ENCODE peak calls at places on chromosome 6, in four cellular contexts. D, S, M and G are unnamed samples.

GRCh38 chr6:84809504-84809903 is 45.1 kb upstream of the TBX18 start:
- DNase-seq in M (no peak), D (no peak), S (no peak), G (no peak)

GRCh38 chr6:85569323-85569722 is 24.3 kb downstream of the SNX14 start:
- DNase-seq in S (no peak), M (no peak), D (no peak), G (no peak)

GRCh38 chr6:105798057-105798456 is 288.1 kb upstream of the PRDM1 start:
- DNase-seq in M (no peak), S (peak; percentile 56), D (peak; percentile 72), G (no peak)

GRCh38 chr6:21188505-21189223 is 404.9 kb upstream of the SOX4 start:
- DNase-seq in D (no peak), S (no peak), M (no peak), G (no peak)

GRCh38 chr6:55957961-55958422 is 82.6 kb upstream of the BMP5 start:
- DNase-seq in S (no peak), M (no peak), D (no peak), G (no peak)

GRCh38 chr6:169837529-169838250 is 86.3 kb downstream of the ERMARD start:
- DNase-seq in M (no peak), D (no peak), S (no peak), G (no peak)

GRCh38 chr6:138824482-138825134 is 28.7 kb downstream of the ECT2L start:
- DNase-seq in S (no peak), D (no peak), M (no peak), G (no peak)

GRCh38 chr6:16783485-16783884 is 22.2 kb upstream of the ATXN1 start:
- DNase-seq in D (no peak), M (no peak), S (no peak), G (no peak)

GRCh38 chr6:17863971-17864754 is 123.3 kb downstream of the KIF13A start:
- DNase-seq in S (no peak), M (no peak), D (peak; percentile 68), G (no peak)

GRCh38 chr6:25122001-25122400 is 157.2 kb upstream of the CARMIL1 start:
- DNase-seq in M (no peak), D (no peak), S (peak; percentile 61), G (no peak)

GRCh38 chr6:29762781-29763214 is 39.6 kb downstream of the HLA-F start:
- DNase-seq in M (no peak), S (no peak), D (no peak), G (no peak)

GRCh38 chr6:162917506-162917905 is 189.7 kb downstream of the PACRG start:
- DNase-seq in S (no peak), D (no peak), M (no peak), G (no peak)

GRCh38 chr6:16286151-16286522 is 47.8 kb downstream of the GMPR start:
- DNase-seq in S (peak; percentile 36), M (no peak), D (no peak), G (peak; percentile 82)

GRCh38 chr6:14365393-14365792 is 247.8 kb downstream of the CD83 start:
- DNase-seq in S (no peak), M (no peak), D (no peak), G (no peak)

GRCh38 chr6:164303092-164304007 is 888.8 kb downstream of the QKI start:
- DNase-seq in S (peak; percentile 27), D (peak; percentile 77), M (no peak), G (no peak)

GRCh38 chr6:85917522-85917921 is 274.8 kb upstream of the SYNCRIP start:
- DNase-seq in M (no peak), S (no peak), D (no peak), G (no peak)

GRCh38 chr6:45667766-45668165 is 290.0 kb upstream of the SUPT3H start:
- DNase-seq in M (no peak), D (no peak), S (no peak), G (no peak)

GRCh38 chr6:106702451-106703110 is 73.2 kb downstream of the QRSL1 start:
- DNase-seq in D (no peak), M (peak; percentile 35), S (no peak), G (no peak)

GRCh38 chr6:136084403-136084802 is 165.7 kb downstream of the MTFR2 start:
- DNase-seq in S (no peak), D (no peak), M (no peak), G (no peak)

GRCh38 chr6:148251891-148252290 is 90.7 kb upstream of the SASH1 start:
- DNase-seq in S (no peak), D (no peak), M (no peak), G (no peak)

GRCh38 chr6:17490724-17491123 is 97.3 kb downstream of the CAP2 start:
- DNase-seq in D (no peak), M (no peak), S (no peak), G (no peak)

GRCh38 chr6:7121704-7122241 is 14.0 kb downstream of the RREB1 start:
- DNase-seq in S (no peak), D (no peak), M (no peak), G (no peak)

GRCh38 chr6:119137194-119138072 is 59.0 kb upstream of the FAM184A start:
- DNase-seq in M (no peak), S (no peak), D (no peak), G (no peak)

GRCh38 chr6:7540595-7540994 is 876 bp upstream of the DSP start:
- DNase-seq in D (no peak), M (peak; percentile 48), S (no peak), G (peak; percentile 40)

GRCh38 chr6:3323148-3323547 is 64.4 kb downstream of the PSMG4 start:
- DNase-seq in D (no peak), M (no peak), S (no peak), G (no peak)

GRCh38 chr6:35370799-35371493 is 28.6 kb downstream of the PPARD start:
- DNase-seq in M (no peak), S (no peak), D (no peak), G (no peak)

GRCh38 chr6:30399390-30400058 is 54.6 kb downstream of the RPP21 start:
- DNase-seq in S (no peak), D (no peak), M (no peak), G (no peak)

GRCh38 chr6:132961122-132961521 is 146.8 kb downstream of the RPS12 start:
- DNase-seq in M (no peak), S (no peak), D (no peak), G (no peak)

GRCh38 chr6:149473080-149474052 is 11.4 kb downstream of the ZC3H12D start:
- DNase-seq in D (no peak), S (no peak), M (no peak), G (peak; percentile 23)

GRCh38 chr6:149476789-149477455 is 7.9 kb downstream of the ZC3H12D start:
- DNase-seq in M (no peak), S (no peak), D (peak; percentile 27), G (no peak)

GRCh38 chr6:149472241-149472640 is 12.6 kb downstream of the ZC3H12D start:
- DNase-seq in D (no peak), S (no peak), M (no peak), G (no peak)

GRCh38 chr6:149471801-149472200 is 13.0 kb downstream of the ZC3H12D start:
- DNase-seq in S (no peak), D (no peak), M (no peak), G (no peak)

GRCh38 chr6:149474108-149474935 is 10.5 kb downstream of the ZC3H12D start:
- DNase-seq in M (no peak), D (no peak), S (no peak), G (no peak)
- H3K4me3 ChIP-seq in M (no peak overlapping the region), D (no peak overlapping the region), S (no peak overlapping the region), G (no peak overlapping the region)

GRCh38 chr6:4905858-4906257 is 98.0 kb downstream of the RPP40 start:
- DNase-seq in M (no peak), S (no peak), D (no peak), G (no peak)
- H3K4me1 ChIP-seq in M (peaks cover 14% of the 10 kb centered on the region), S (peaks cover 9% of the 10 kb centered on the region), D (peaks cover 12% of the 10 kb centered on the region), G (no peaks in the 10 kb centered on the region)

DNA sequence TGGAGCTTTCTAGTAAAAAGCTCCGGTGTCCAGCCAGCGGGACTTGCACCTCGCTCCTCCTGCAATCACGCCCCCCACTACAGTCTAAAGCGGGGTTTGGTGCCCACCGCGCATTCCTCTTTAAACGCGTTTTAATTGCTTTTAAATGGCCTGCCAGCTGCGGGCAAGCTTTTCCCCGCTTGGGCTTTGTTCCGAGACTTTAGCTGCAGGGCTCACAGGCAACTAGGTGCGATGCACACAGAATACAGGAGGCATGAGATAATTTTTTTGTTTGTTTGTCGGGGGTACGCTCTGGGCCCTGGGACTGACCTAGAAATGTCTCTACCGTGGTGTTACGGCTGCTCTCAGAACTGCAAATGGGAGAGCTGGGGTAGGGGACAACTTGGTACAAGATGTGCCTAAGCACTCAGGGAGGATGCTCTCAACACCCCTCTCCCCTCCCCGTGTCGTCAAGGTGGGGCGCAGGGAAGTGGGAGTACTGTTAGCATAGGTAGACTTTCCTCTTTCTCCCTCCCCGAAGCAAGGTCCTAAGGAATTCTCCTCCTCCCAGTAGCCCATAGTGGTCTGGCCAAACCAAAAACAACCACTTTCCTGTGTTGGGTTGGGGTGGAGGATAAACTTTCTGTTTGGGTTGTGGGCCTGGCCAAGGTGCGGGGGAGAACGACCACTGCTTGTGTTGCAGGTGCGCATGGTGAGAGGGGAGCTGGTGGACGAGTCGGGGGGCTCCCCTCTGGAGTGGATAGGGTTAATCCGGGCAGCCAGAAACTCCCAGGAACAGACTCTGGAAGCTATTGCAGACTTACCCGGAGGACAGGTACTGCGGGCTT is 1.6 kb downstream of the PRDM13 start:
- DNase-seq in M (no peak), S (no peak), D (no peak), G (no peak)
- H3K9me3 ChIP-seq in M (no peaks in the 10 kb centered on the region), S (no peaks in the 10 kb centered on the region), D (no peaks in the 10 kb centered on the region), G (no peaks in the 10 kb centered on the region)

DNA sequence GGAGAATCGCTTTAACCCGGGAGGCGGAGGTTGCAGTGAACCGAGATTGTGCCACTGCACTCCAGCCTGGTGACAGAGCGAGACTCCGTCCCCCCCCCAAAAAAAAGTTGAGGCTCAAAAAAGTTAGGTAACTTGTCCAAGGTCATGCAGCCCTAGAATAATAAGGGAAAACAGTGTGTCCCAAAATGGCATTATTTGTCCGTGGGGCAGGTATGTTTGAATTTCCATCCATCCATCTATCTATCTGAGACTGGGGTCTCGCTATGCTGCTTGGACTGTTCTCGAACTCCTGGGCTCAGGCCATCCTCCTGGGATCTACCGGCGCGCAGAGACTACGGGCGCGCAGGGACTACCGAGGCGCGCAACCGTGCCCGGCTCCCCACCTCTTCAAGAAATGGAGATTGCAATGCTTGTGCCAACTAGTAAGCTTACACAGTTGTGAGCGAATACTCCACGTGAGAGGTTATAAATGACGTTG is 374 bp upstream of the ABCC10 start:
- DNase-seq in S (no peak), D (no peak), M (no peak), G (no peak)
- H3K4me3 ChIP-seq in S (peak overlapping the region; percentile 93), D (peak overlapping the region; percentile 72), M (peak overlapping the region; percentile 96), G (peak overlapping the region; percentile 82)